ENCODE peak calls at places on chromosomes 5 and 9, in six cellular contexts. R is adrenal gland, O is NT2/D1, K is amniotic stem cell, Z is left ventricle myocardium inferior, Q is GM19239. T is an unnamed sample.

GRCh38 chr5:118967059-118967508 is 21.3 kb downstream of the DTWD2 start:
- DNase-seq in R (no peak), O (no peak), K (no peak), Z (no peak), Q (no peak), T (no peak)

GRCh38 chr5:74916831-74917710 is 50.9 kb upstream of the FAM169A start:
- DNase-seq in R (no peak), O (no peak), K (no peak), Z (no peak), Q (no peak), T (no peak)

GRCh38 chr5:179766021-179766725 is 27.6 kb upstream of the LTC4S start:
- DNase-seq in R (no peak), O (no peak), K (no peak), Z (no peak), Q (no peak), T (no peak)

GRCh38 chr5:64869419-64869818 is 100.7 kb downstream of the CWC27 start:
- DNase-seq in R (no peak), O (no peak), K (peak), Z (no peak), Q (no peak), T (peak)

GRCh38 chr5:97009212-97009898 is 73.5 kb downstream of the LNPEP start:
- DNase-seq in R (no peak), O (no peak), K (no peak), Z (no peak), Q (no peak), T (peak)

GRCh38 chr5:128579669-128580068 is 41.6 kb upstream of the FBN2 start:
- DNase-seq in R (no peak), O (no peak), K (no peak), Z (no peak), Q (no peak), T (no peak)

GRCh38 chr9:34793428-34793827 is 83.5 kb upstream of the CCL21 start:
- DNase-seq in R (no peak), O (no peak), K (no peak), Z (no peak), Q (no peak), T (no peak)

GRCh38 chr5:109981979-109982378 is 292.3 kb downstream of the MAN2A1 start:
- DNase-seq in R (no peak), O (no peak), K (no peak), Z (no peak), Q (no peak), T (no peak)